ENCODE peak calls at places on chromosomes 7 and 10, in eight cellular contexts. N, Q, A, T, V, R, C and Y are unnamed samples.

GRCh38 chr10:80158598-80159127 is 26.1 kb downstream of the PLAC9 start:
- DNase-seq in T (no peak), V (peak), R (no peak), A (peak), C (no peak), Q (no peak), N (peak), Y (peak)

GRCh38 chr10:15627617-15628196 is 92.0 kb downstream of the ITGA8 start:
- DNase-seq in Q (no peak), A (peak), V (no peak), N (no peak), C (no peak), T (no peak), R (no peak), Y (no peak)

GRCh38 chr7:16695621-16696237 is 49.7 kb downstream of the BZW2 start:
- DNase-seq in R (no peak), N (peak), A (peak), Q (peak), V (peak), C (peak), T (no peak), Y (no peak)

GRCh38 chr7:77866791-77867190 is 68.2 kb downstream of the PHTF2 start:
- DNase-seq in V (no peak), T (no peak), C (no peak), A (peak), Q (no peak), R (no peak), N (peak), Y (peak)

GRCh38 chr7:80829527-80829926 is 89.3 kb downstream of the SEMA3C start:
- DNase-seq in V (no peak), Q (no peak), T (no peak), C (no peak), R (no peak), A (peak), N (no peak), Y (no peak)

GRCh38 chr7:46522354-46522906 is 601.4 kb upstream of the IGFBP3 start:
- DNase-seq in T (no peak), R (no peak), V (no peak), A (no peak), C (no peak), N (no peak), Q (no peak), Y (no peak)

GRCh38 chr10:110918633-110919348 is at the start of gene BBIP1:
- DNase-seq in V (no peak), T (no peak), A (peak), Q (no peak), C (peak), R (no peak), N (peak), Y (peak)

GRCh38 chr7:43004076-43004475 is 71.9 kb downstream of the MRPL32 start:
- DNase-seq in R (peak), V (no peak), C (no peak), N (no peak), T (no peak), A (peak), Q (no peak), Y (no peak)

GRCh38 chr10:69863580-69863979 is 61.9 kb downstream of the COL13A1 start:
- DNase-seq in C (no peak), V (no peak), T (no peak), A (peak), Q (no peak), N (no peak), R (no peak), Y (no peak)

GRCh38 chr10:28909875-28910274 is 232.6 kb downstream of the BAMBI start:
- DNase-seq in Q (no peak), V (no peak), A (no peak), T (no peak), R (no peak), C (no peak), N (no peak), Y (no peak)

GRCh38 chr10:90167174-90168064 is 466.0 kb downstream of the KIF20B start:
- DNase-seq in C (no peak), A (peak), R (no peak), V (no peak), T (no peak), N (no peak), Q (no peak), Y (no peak)

GRCh38 chr7:127678947-127679346 is 27.0 kb downstream of the SND1 start:
- DNase-seq in V (no peak), Q (no peak), N (no peak), R (no peak), A (peak), T (no peak), C (no peak), Y (no peak)

GRCh38 chr10:3825862-3826351 is 40.9 kb upstream of the KLF6 start:
- DNase-seq in A (no peak), V (no peak), N (no peak), C (no peak), Q (no peak), T (no peak), R (no peak), Y (no peak)

GRCh38 chr10:117240105-117240729 is 697 bp upstream of the SLC18A2 start:
- DNase-seq in Q (no peak), R (no peak), A (no peak), T (peak), C (no peak), N (no peak), V (no peak), Y (no peak)

GRCh38 chr10:117242463-117242832 is 1.5 kb downstream of the SLC18A2 start:
- DNase-seq in Q (no peak), T (no peak), N (no peak), R (no peak), V (no peak), C (no peak), A (no peak), Y (no peak)

GRCh38 chr10:117241541-117242462 is 888 bp downstream of the SLC18A2 start:
- DNase-seq in Q (peak), V (no peak), A (peak), R (no peak), T (peak), C (no peak), N (no peak), Y (no peak)

GRCh38 chr10:117239031-117239430 is 1.9 kb upstream of the SLC18A2 start:
- DNase-seq in T (no peak), C (no peak), N (no peak), A (no peak), R (no peak), V (no peak), Q (no peak), Y (no peak)

DNA sequence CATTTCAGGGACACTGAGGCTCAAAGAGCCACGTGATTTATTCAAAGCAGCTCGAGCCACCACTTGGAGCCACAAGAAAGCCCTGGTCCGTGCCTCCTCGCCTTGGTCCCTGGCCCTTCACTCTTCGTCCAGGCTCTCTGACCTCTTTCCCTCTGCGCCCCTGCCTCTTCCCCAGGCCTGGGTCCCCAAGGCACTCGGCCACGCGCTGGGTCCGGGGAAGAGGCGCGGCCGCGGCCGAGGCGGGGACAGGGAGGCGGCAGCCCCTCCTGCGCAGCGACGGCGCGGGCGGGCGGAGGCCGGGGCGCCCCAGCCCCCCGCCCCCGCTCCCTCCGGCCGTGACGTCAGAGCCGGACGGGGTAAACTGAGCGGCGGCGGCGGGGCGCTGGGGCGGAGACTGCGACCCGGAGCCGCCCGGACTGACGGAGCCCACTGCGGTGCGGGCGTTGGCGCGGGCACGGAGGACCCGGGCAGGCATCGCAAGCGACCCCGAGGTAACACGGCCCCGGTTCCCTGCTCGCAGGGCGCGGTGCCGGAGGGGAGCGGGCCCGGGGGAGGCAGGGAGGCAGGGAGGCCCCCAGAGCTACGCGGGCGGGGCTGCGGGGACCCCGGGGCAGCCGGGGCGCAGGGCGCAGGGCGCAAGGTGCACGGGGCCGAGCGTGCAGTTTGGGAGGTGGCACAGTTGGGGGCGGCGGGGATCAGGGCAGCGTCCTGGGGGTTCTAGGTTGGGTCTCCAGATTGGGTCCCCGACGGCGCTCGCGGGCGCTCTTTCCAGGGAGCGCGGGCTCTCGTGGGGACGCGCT is at the start of gene SLC18A2:
- DNase-seq in N (no peak), T (peak), C (no peak), A (no peak), V (no peak), Q (peak), R (no peak), Y (no peak)
- H3K27ac ChIP-seq in N (no peak), T (no peak), C (no peak), A (no peak), V (no peak), Q (no peak), R (no peak), Y (no peak)

DNA sequence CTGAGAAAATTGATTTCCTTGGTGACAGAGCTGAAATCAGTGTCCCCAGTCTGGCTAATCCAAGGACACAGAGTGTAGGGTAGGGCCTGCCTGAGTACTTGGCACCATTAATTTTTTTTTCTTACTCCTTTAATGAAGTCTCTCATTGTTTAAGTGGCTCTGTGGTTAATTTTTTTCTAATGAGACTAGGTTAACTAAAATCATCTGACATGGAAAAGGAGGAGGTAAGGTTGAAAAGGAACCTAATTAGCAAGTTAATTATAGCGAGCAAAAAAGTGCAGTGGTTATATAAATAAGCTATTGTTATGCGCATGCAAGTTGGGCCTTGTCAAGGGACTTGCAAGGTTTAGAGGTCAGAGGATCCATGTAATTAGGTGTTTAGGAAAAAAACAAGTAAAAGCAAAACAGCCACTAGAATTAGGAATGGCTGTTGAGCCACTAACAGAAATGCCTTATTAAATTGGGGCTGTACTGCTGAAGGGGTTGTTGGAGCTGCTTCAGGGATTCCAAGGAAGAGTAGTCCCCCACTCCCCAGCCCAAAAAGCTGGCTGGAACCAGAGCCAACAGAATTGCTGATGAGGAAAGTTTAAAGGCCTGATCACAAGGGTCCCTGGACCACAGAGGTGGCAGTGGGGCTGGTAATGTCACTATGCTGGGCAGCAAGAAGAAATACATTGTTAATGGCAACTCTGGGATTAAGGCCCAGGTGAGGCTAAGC is 58.9 kb upstream of the STRIP2 start:
- DNase-seq in C (no peak), R (no peak), T (peak), N (no peak), A (no peak), V (no peak), Q (peak), Y (no peak)
- H3K9ac ChIP-seq in C (no peak), R (no peak), T (no peak), N (no peak), A (no peak), V (no peak), Q (no peak), Y (no peak)

DNA sequence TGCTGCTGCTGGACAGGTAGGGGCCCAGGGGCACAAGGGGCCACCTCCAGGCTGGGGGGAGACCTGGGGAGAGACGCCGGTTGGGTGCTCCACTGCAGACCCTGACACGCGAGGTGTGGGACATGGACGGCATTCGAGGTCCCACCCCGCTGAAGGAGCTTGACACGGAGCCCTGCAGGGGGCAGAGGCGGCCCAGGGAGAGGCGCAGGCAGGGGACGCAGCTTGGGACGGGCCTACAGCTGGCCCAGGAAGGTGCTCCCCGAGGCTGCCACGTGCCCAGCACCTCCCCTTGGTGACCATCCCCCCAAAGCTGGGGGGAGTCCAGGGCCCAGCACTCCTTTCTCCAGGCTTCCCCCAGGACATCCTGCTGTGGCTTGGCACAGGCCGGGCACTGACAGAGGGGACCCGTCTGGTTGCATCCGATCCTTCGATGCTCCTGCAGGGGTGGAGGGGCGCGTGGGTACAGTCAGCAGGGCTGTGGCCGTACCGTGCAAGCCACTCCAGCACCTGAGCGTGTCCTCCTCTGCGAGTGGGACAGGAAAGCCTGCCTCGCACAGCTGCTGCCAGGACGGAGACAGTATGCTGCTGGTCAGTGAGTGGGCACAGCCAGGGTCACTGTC is 174.4 kb downstream of the ELFN1 start:
- DNase-seq in A (no peak), V (no peak), N (no peak), Q (no peak), T (no peak), R (no peak), C (no peak), Y (no peak)
- H3K27ac ChIP-seq in A (no peak), V (no peak), N (no peak), Q (no peak), T (no peak), R (no peak), C (no peak), Y (no peak)

GRCh38 chr7:107387077-107387476 is 82.8 kb upstream of the GPR22 start:
- DNase-seq in C (no peak), N (no peak), A (peak), R (no peak), T (peak), V (no peak), Q (peak), Y (no peak)

GRCh38 chr7:107388604-107389003 is 81.3 kb upstream of the GPR22 start:
- DNase-seq in N (no peak), V (no peak), T (no peak), Q (no peak), R (no peak), A (no peak), C (no peak), Y (no peak)

GRCh38 chr7:107386543-107386900 is 83.3 kb upstream of the GPR22 start:
- DNase-seq in C (no peak), V (no peak), R (no peak), A (no peak), T (no peak), N (no peak), Q (no peak), Y (no peak)

GRCh38 chr7:107390921-107391320 is 78.9 kb upstream of the GPR22 start:
- DNase-seq in R (no peak), V (no peak), N (no peak), Q (peak), T (no peak), C (no peak), A (no peak), Y (no peak)

GRCh38 chr7:107387573-107388219 is 82.2 kb upstream of the GPR22 start:
- DNase-seq in R (no peak), V (no peak), C (no peak), N (no peak), Q (no peak), T (no peak), A (peak), Y (no peak)
- H3K9ac ChIP-seq in R (no peak), V (no peak), C (no peak), N (no peak), Q (no peak), T (no peak), A (no peak), Y (no peak)

DNA sequence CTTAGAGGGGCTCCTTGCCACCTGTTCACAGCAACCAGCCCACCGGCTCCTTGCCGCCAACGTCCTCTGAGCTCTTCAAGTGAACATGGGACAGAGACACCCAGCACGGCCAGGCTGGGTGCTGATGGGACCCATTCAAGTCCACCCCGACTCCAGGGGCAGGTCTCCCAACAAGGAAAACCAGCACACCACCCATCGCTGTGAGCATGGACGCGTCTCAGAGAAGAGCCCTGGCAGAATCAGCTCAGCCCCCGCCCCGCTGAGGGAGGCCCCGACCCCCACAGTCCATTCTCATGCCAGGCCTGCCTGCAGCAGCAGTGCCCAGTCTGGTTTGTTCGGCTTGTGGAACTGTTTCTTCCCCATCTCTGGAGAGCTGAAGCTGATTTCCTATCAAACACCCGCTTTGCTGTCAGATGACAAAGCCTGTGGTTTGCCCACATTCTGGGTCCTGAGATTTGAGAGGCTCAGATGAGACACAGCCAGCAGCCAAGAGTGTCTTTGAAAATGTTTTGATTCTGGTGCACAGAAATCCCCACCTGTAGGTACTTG is 216.6 kb downstream of the ZMYND11 start:
- DNase-seq in R (peak), N (no peak), T (no peak), V (no peak), Q (no peak), C (no peak), A (no peak), Y (no peak)
- H3K27ac ChIP-seq in R (no peak), N (no peak), T (no peak), V (no peak), Q (no peak), C (no peak), A (no peak), Y (no peak)

DNA sequence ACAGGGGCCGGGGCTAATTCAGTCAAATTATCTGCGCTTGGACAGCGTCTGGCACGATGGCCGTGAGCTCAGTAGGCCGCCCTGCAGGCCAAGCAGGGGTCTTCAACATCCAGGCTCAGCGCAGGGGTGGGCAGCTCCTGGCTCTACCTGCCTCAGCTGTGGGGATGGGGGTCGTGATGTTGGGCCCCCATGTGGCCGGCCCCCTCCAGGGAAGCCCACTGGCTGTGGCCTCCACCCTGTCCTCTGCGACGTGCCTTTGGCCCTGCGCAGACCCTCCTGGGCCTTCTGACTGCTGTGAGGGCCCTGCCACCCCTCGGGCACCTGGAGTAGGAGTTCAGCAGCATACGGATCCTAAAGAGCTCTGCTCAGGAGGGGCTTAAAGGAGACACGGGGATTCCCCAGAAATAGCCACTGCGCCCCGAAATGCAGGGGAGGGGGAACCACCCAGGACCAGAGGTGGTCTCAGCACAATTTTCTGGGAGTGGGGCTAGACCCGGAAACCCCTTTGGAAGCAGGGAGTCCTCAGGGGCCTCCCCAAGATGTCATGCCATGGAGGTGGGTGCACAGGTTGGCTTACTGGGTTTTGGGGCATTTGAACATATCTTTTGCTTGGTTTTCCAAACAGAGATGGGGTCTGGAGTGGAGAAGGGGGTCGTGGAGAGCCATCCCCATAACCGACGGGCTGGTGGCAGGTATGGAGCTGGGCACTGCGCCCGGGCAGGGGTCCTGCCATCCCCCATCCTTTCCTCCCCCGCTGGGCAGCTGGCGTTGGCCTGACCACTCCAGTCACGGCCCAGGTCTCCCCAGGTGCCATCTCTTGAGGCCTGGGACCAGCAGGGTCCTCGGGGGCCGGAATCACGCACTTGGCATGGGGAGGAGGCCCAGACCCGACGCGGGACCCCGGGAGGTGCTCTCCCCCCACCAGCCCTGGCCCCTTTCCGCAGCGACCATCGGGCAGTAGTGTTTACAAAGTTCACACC is 4.0 kb upstream of the ADAP1 start:
- DNase-seq in Q (peak), C (no peak), N (no peak), R (no peak), V (no peak), A (no peak), T (no peak), Y (no peak)
- H3K9ac ChIP-seq in Q (no peak), C (no peak), N (no peak), R (no peak), V (no peak), A (no peak), T (no peak), Y (no peak)

DNA sequence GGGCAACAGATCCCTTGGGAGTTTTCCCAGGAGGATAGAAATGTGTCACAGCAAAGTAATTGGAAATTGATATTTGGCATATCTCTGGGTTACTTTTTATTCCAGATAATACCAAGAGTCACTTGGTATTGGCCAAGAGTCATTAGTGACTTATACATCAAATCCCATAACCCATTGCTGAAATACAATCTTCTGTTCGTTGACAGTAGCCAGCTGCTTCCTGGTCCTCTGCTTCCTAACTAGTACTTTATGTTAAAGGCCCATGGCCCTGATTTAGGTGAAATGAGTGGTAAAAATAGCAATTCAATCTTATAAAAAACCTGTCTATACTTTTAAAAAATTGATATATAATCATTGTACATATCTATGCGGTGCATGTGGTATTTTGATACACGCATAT is 922.9 kb downstream of the LRMDA start:
- DNase-seq in Q (no peak), N (no peak), C (no peak), R (no peak), A (no peak), V (no peak), T (no peak), Y (no peak)
- H3K27ac ChIP-seq in Q (no peak), N (no peak), C (no peak), R (no peak), A (no peak), V (no peak), T (no peak), Y (no peak)

GRCh38 chr7:131849472-131849871 is 293.0 kb upstream of the PODXL start:
- DNase-seq in R (no peak), A (no peak), V (no peak), Q (no peak), C (no peak), T (no peak), N (no peak), Y (no peak)
- H3K9ac ChIP-seq in R (no peak), A (no peak), V (no peak), Q (no peak), C (no peak), T (no peak), N (no peak), Y (no peak)